ENCODE peak calls at places on chromosomes 13 and 19, in five cellular contexts. One of them, this sample, is unnamed.

GRCh38 chr13:109345433-109345941 is 440.9 kb downstream of the IRS2 start:
- DNase-seq in H1: no peak
- DNase-seq in HCT116: no peak
- DNase-seq in GM12878: no peak
- DNase-seq in SK-N-SH: peak
- DNase-seq in this sample: no peak

GRCh38 chr19:6235031-6235951 is 44.5 kb downstream of the MLLT1 start:
- DNase-seq in H1: no peak
- DNase-seq in HCT116: no peak
- DNase-seq in GM12878: no peak
- DNase-seq in SK-N-SH: peak
- DNase-seq in this sample: no peak

GRCh38 chr19:45615795-45616708 is 14.0 kb upstream of the GPR4 start:
- DNase-seq in H1: peak
- DNase-seq in HCT116: peak
- DNase-seq in GM12878: peak
- DNase-seq in SK-N-SH: peak
- DNase-seq in this sample: no peak

GRCh38 chr19:38769635-38770211 is 3.6 kb downstream of the LGALS7 start:
- DNase-seq in H1: no peak
- DNase-seq in HCT116: peak
- DNase-seq in GM12878: no peak
- DNase-seq in SK-N-SH: peak
- DNase-seq in this sample: no peak

GRCh38 chr13:105838231-105838630 is 697.2 kb downstream of the EFNB2 start:
- DNase-seq in H1: no peak
- DNase-seq in HCT116: no peak
- DNase-seq in GM12878: no peak
- DNase-seq in SK-N-SH: no peak
- DNase-seq in this sample: no peak

GRCh38 chr19:30011051-30011578 is 69.1 kb downstream of the URI1 start:
- DNase-seq in H1: no peak
- DNase-seq in HCT116: no peak
- DNase-seq in GM12878: no peak
- DNase-seq in SK-N-SH: no peak
- DNase-seq in this sample: no peak

GRCh38 chr19:41792513-41793413 is 3.6 kb upstream of the CEACAM3 start:
- DNase-seq in H1: peak
- DNase-seq in HCT116: peak
- DNase-seq in GM12878: no peak
- DNase-seq in SK-N-SH: peak
- DNase-seq in this sample: no peak

GRCh38 chr13:33519561-33520479 is 234.3 kb upstream of the STARD13 start:
- DNase-seq in H1: no peak
- DNase-seq in HCT116: no peak
- DNase-seq in GM12878: no peak
- DNase-seq in SK-N-SH: no peak
- DNase-seq in this sample: no peak

GRCh38 chr19:30403583-30403982 is 31.4 kb downstream of the ZNF536 start:
- DNase-seq in H1: no peak
- DNase-seq in HCT116: no peak
- DNase-seq in GM12878: no peak
- DNase-seq in SK-N-SH: no peak
- DNase-seq in this sample: no peak

GRCh38 chr19:10677796-10678195 is 23.4 kb upstream of the QTRT1 start:
- DNase-seq in H1: no peak
- DNase-seq in HCT116: no peak
- DNase-seq in GM12878: no peak
- DNase-seq in SK-N-SH: no peak
- DNase-seq in this sample: no peak

GRCh38 chr13:24215732-24216131 is 55.2 kb downstream of the SPATA13 start:
- DNase-seq in H1: no peak
- DNase-seq in HCT116: no peak
- DNase-seq in GM12878: no peak
- DNase-seq in SK-N-SH: no peak
- DNase-seq in this sample: no peak

GRCh38 chr19:4991996-4992698 is 23.2 kb downstream of the KDM4B start:
- DNase-seq in H1: no peak
- DNase-seq in HCT116: no peak
- DNase-seq in GM12878: no peak
- DNase-seq in SK-N-SH: peak
- DNase-seq in this sample: no peak

GRCh38 chr19:48913114-48913513 is 13.0 kb downstream of the NUCB1 start:
- DNase-seq in H1: no peak
- DNase-seq in HCT116: no peak
- DNase-seq in GM12878: no peak
- DNase-seq in SK-N-SH: no peak
- DNase-seq in this sample: no peak

GRCh38 chr13:25151626-25152025 is 20.5 kb downstream of the AMER2 start:
- DNase-seq in H1: no peak
- DNase-seq in HCT116: no peak
- DNase-seq in GM12878: no peak
- DNase-seq in SK-N-SH: no peak
- DNase-seq in this sample: no peak

GRCh38 chr19:518292-519231 is 11.3 kb downstream of the TPGS1 start:
- DNase-seq in H1: no peak
- DNase-seq in HCT116: no peak
- DNase-seq in GM12878: no peak
- DNase-seq in SK-N-SH: no peak
- DNase-seq in this sample: no peak

GRCh38 chr19:10228925-10229324 is 2.2 kb downstream of the S1PR2 start:
- DNase-seq in H1: no peak
- DNase-seq in HCT116: no peak
- DNase-seq in GM12878: no peak
- DNase-seq in SK-N-SH: peak
- DNase-seq in this sample: no peak

GRCh38 chr19:32876236-32876918 is 6.8 kb upstream of the SLC7A9 start:
- DNase-seq in H1: no peak
- DNase-seq in HCT116: no peak
- DNase-seq in GM12878: no peak
- DNase-seq in SK-N-SH: no peak
- DNase-seq in this sample: no peak

GRCh38 chr19:5397804-5398692 is 57.2 kb upstream of the ZNRF4 start:
- DNase-seq in H1: peak
- DNase-seq in HCT116: no peak
- DNase-seq in GM12878: no peak
- DNase-seq in SK-N-SH: peak
- DNase-seq in this sample: no peak

GRCh38 chr13:114319441-114319871 is 5.2 kb downstream of the CHAMP1 start:
- DNase-seq in H1: no peak
- DNase-seq in HCT116: no peak
- DNase-seq in GM12878: no peak
- DNase-seq in SK-N-SH: no peak
- DNase-seq in this sample: no peak

GRCh38 chr19:17641181-17641580 is 47.0 kb downstream of the UNC13A start:
- DNase-seq in H1: no peak
- DNase-seq in HCT116: no peak
- DNase-seq in GM12878: no peak
- DNase-seq in SK-N-SH: no peak
- DNase-seq in this sample: no peak

GRCh38 chr19:8210660-8211101 is 1.5 kb downstream of the CERS4 start:
- DNase-seq in H1: no peak
- DNase-seq in HCT116: no peak
- DNase-seq in GM12878: no peak
- DNase-seq in SK-N-SH: no peak
- DNase-seq in this sample: no peak

GRCh38 chr19:51352783-51353360 is 10.9 kb upstream of the VSIG10L start:
- DNase-seq in H1: no peak
- DNase-seq in HCT116: no peak
- DNase-seq in GM12878: no peak
- DNase-seq in SK-N-SH: no peak
- DNase-seq in this sample: no peak

GRCh38 chr13:101139076-101139475 is 277.2 kb downstream of the NALCN start:
- DNase-seq in H1: no peak
- DNase-seq in HCT116: no peak
- DNase-seq in GM12878: no peak
- DNase-seq in SK-N-SH: no peak
- DNase-seq in this sample: no peak

GRCh38 chr19:47633516-47633915 is 24.6 kb downstream of the BICRA start:
- DNase-seq in H1: no peak
- DNase-seq in HCT116: peak
- DNase-seq in GM12878: no peak
- DNase-seq in SK-N-SH: no peak
- DNase-seq in this sample: no peak

GRCh38 chr19:11373166-11373884 is 1.1 kb upstream of the SWSAP1 start:
- DNase-seq in H1: no peak
- DNase-seq in HCT116: no peak
- DNase-seq in GM12878: no peak
- DNase-seq in SK-N-SH: peak
- DNase-seq in this sample: no peak

GRCh38 chr13:37175996-37176395 is 70.5 kb upstream of the CSNK1A1L start:
- DNase-seq in H1: no peak
- DNase-seq in HCT116: no peak
- DNase-seq in GM12878: no peak
- DNase-seq in SK-N-SH: no peak
- DNase-seq in this sample: no peak

GRCh38 chr13:63184693-63185092 is 1769.0 kb upstream of the PCDH20 start:
- DNase-seq in H1: peak
- DNase-seq in HCT116: peak
- DNase-seq in GM12878: no peak
- DNase-seq in SK-N-SH: no peak
- DNase-seq in this sample: no peak
- TF ChIP-seq SIN3A in H1: no peak
- TF ChIP-seq SIN3A in HCT116: no peak
- TF ChIP-seq SIN3A in GM12878: no peak
- TF ChIP-seq SIN3A in SK-N-SH: no peak
- TF ChIP-seq SIN3A in this sample: no peak

DNA sequence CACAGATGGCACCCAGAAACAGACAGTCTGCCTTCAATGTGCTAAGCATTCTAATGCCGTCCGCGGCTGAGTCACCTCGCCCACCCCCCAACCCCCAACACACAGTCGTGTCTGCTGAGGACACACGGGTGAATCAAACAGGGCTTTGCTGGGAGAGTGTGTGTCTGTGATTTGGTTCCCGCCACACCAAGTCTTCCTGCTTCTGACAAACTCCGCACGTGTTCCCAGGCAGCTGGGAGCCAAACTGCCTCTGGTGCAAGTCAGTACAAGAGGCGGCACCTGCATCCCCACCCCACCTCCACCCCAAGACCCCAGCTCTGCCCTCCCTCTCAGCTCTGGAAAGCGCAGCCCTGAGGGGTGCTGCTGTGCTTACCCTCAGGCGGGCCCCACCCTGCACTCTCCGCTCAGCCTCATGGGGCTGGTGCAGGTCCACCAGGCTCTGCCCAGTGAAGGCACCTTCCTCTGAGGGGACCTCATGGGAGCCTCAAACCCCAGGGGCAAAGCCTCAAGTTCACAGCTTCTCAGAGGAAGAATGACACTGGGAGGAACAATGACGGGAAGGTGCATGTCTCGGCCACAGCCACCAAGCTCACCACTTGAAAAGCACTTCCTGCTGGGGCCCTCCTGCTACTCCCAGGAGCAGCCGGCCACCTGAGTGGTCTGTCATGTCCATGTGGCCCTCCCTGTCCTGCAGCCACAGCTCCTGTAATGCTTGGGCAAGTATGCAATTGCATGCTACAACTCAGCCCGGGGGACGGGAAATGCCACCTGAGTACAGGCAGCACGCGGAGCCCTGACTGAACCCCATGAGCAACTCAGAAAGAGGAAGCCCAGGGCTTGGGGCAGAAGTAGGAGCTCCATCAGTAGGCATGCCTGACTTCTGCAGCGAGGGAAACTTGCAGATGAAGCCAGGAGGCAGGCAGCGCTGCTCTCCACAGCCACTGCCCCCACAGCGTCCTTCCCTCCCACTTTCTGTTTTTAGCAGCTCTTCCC is 15.1 kb upstream of the SLC35E1 start:
- DNase-seq in H1: no peak
- DNase-seq in HCT116: no peak
- DNase-seq in GM12878: peak
- DNase-seq in SK-N-SH: no peak
- DNase-seq in this sample: no peak
- TF ChIP-seq SIN3A in H1: no peak
- TF ChIP-seq SIN3A in HCT116: no peak
- TF ChIP-seq SIN3A in GM12878: peak
- TF ChIP-seq SIN3A in SK-N-SH: no peak
- TF ChIP-seq SIN3A in this sample: no peak

DNA sequence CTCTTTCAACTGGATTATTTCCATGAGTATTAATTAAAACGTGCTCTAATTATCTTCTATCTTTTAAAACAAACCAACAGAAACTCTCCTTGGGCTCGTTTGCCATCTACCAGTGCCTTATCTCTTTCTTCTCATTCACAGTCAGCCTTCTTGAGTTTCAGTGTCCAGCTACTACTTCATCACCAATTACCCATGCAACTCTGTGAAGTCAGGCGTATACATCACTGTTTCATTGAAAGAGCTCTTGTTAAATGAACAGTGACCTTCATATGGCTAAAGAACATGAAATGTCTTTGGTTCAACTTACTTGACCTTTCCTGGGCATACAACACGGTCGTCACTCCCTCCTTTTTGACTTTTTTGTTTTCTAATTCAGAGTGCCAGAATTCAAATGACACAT is 5.2 kb upstream of the IFT88 start:
- DNase-seq in H1: no peak
- DNase-seq in HCT116: no peak
- DNase-seq in GM12878: no peak
- DNase-seq in SK-N-SH: no peak
- DNase-seq in this sample: no peak
- TF ChIP-seq SIN3A in H1: no peak
- TF ChIP-seq SIN3A in HCT116: no peak
- TF ChIP-seq SIN3A in GM12878: no peak
- TF ChIP-seq SIN3A in SK-N-SH: no peak
- TF ChIP-seq SIN3A in this sample: no peak

GRCh38 chr19:13163609-13164364 is 13.6 kb downstream of the IER2 start:
- DNase-seq in H1: no peak
- DNase-seq in HCT116: no peak
- DNase-seq in GM12878: no peak
- DNase-seq in SK-N-SH: peak
- DNase-seq in this sample: no peak
- TF ChIP-seq SIN3A in H1: no peak
- TF ChIP-seq SIN3A in HCT116: no peak
- TF ChIP-seq SIN3A in GM12878: no peak
- TF ChIP-seq SIN3A in SK-N-SH: no peak
- TF ChIP-seq SIN3A in this sample: no peak

GRCh38 chr19:58326501-58326913 is 287 bp upstream of the ZSCAN22 start:
- DNase-seq in H1: no peak
- DNase-seq in HCT116: no peak
- DNase-seq in GM12878: no peak
- DNase-seq in SK-N-SH: no peak
- DNase-seq in this sample: no peak

GRCh38 chr19:58330458-58330857 is 3.7 kb downstream of the ZSCAN22 start:
- DNase-seq in H1: no peak
- DNase-seq in HCT116: no peak
- DNase-seq in GM12878: no peak
- DNase-seq in SK-N-SH: no peak
- DNase-seq in this sample: peak

GRCh38 chr19:58326914-58327726 is at the start of gene ZSCAN22:
- DNase-seq in H1: peak
- DNase-seq in HCT116: peak
- DNase-seq in GM12878: peak
- DNase-seq in SK-N-SH: peak
- DNase-seq in this sample: peak

GRCh38 chr19:58325623-58326022 is 1.2 kb upstream of the ZSCAN22 start:
- DNase-seq in H1: no peak
- DNase-seq in HCT116: no peak
- DNase-seq in GM12878: no peak
- DNase-seq in SK-N-SH: no peak
- DNase-seq in this sample: no peak

GRCh38 chr19:58328999-58329398 is 2.2 kb downstream of the ZSCAN22 start:
- DNase-seq in H1: peak
- DNase-seq in HCT116: no peak
- DNase-seq in GM12878: no peak
- DNase-seq in SK-N-SH: peak
- DNase-seq in this sample: no peak
- TF ChIP-seq SIN3A in H1: no peak
- TF ChIP-seq SIN3A in HCT116: no peak
- TF ChIP-seq SIN3A in GM12878: no peak
- TF ChIP-seq SIN3A in SK-N-SH: no peak
- TF ChIP-seq SIN3A in this sample: no peak